ENCODE peak calls at places on chromosomes 13 and 19, in five cellular contexts. One of them, this sample, is unnamed.

GRCh38 chr19:307111-307531 is 15.9 kb upstream of the PLPP2 start:
- DNase-seq in body of pancreas: no peak
- DNase-seq in stimulated activated CD8-positive, alpha-beta memory T cell treated with anti-CD3 and anti-CD28 coated beads, Interleukin-4, amount 100 ng/mL, for 4 hours: no peak
- DNase-seq in CD8-positive, alpha-beta memory T cell: no peak
- DNase-seq in left ventricle myocardium inferior: no peak
- DNase-seq in this sample: no peak

GRCh38 chr19:13978721-13979191 is 26.4 kb downstream of the DCAF15 start:
- DNase-seq in body of pancreas: no peak
- DNase-seq in stimulated activated CD8-positive, alpha-beta memory T cell treated with anti-CD3 and anti-CD28 coated beads, Interleukin-4, amount 100 ng/mL, for 4 hours: no peak
- DNase-seq in CD8-positive, alpha-beta memory T cell: no peak
- DNase-seq in left ventricle myocardium inferior: no peak
- DNase-seq in this sample: no peak

GRCh38 chr19:48779636-48780035 is 24.3 kb downstream of the FGF21 start:
- DNase-seq in body of pancreas: no peak
- DNase-seq in stimulated activated CD8-positive, alpha-beta memory T cell treated with anti-CD3 and anti-CD28 coated beads, Interleukin-4, amount 100 ng/mL, for 4 hours: no peak
- DNase-seq in CD8-positive, alpha-beta memory T cell: no peak
- DNase-seq in left ventricle myocardium inferior: no peak
- DNase-seq in this sample: no peak

GRCh38 chr13:106038752-106039151 is 496.7 kb downstream of the EFNB2 start:
- DNase-seq in body of pancreas: no peak
- DNase-seq in stimulated activated CD8-positive, alpha-beta memory T cell treated with anti-CD3 and anti-CD28 coated beads, Interleukin-4, amount 100 ng/mL, for 4 hours: no peak
- DNase-seq in CD8-positive, alpha-beta memory T cell: no peak
- DNase-seq in left ventricle myocardium inferior: no peak
- DNase-seq in this sample: no peak

GRCh38 chr13:52838433-52839107 is 9.9 kb downstream of the PCDH8 start:
- DNase-seq in body of pancreas: no peak
- DNase-seq in stimulated activated CD8-positive, alpha-beta memory T cell treated with anti-CD3 and anti-CD28 coated beads, Interleukin-4, amount 100 ng/mL, for 4 hours: no peak
- DNase-seq in CD8-positive, alpha-beta memory T cell: no peak
- DNase-seq in left ventricle myocardium inferior: no peak
- DNase-seq in this sample: no peak

GRCh38 chr19:48203227-48203793 is 32.8 kb downstream of the ZSWIM9 start:
- DNase-seq in body of pancreas: no peak
- DNase-seq in stimulated activated CD8-positive, alpha-beta memory T cell treated with anti-CD3 and anti-CD28 coated beads, Interleukin-4, amount 100 ng/mL, for 4 hours: no peak
- DNase-seq in CD8-positive, alpha-beta memory T cell: no peak
- DNase-seq in left ventricle myocardium inferior: no peak
- DNase-seq in this sample: no peak

GRCh38 chr19:5131031-5131865 is 162.3 kb downstream of the KDM4B start:
- DNase-seq in body of pancreas: no peak
- DNase-seq in stimulated activated CD8-positive, alpha-beta memory T cell treated with anti-CD3 and anti-CD28 coated beads, Interleukin-4, amount 100 ng/mL, for 4 hours: no peak
- DNase-seq in CD8-positive, alpha-beta memory T cell: no peak
- DNase-seq in left ventricle myocardium inferior: no peak
- DNase-seq in this sample: no peak

GRCh38 chr13:113121183-113121927 is 1.2 kb upstream of the F10 start:
- DNase-seq in body of pancreas: peak
- DNase-seq in stimulated activated CD8-positive, alpha-beta memory T cell treated with anti-CD3 and anti-CD28 coated beads, Interleukin-4, amount 100 ng/mL, for 4 hours: no peak
- DNase-seq in CD8-positive, alpha-beta memory T cell: no peak
- DNase-seq in left ventricle myocardium inferior: no peak
- DNase-seq in this sample: no peak

GRCh38 chr13:95356916-95357315 is 55.7 kb upstream of the ABCC4 start:
- DNase-seq in body of pancreas: no peak
- DNase-seq in stimulated activated CD8-positive, alpha-beta memory T cell treated with anti-CD3 and anti-CD28 coated beads, Interleukin-4, amount 100 ng/mL, for 4 hours: no peak
- DNase-seq in CD8-positive, alpha-beta memory T cell: no peak
- DNase-seq in left ventricle myocardium inferior: no peak
- DNase-seq in this sample: no peak

GRCh38 chr13:113493315-113493951 is 2.9 kb upstream of the DCUN1D2 start:
- DNase-seq in body of pancreas: peak
- DNase-seq in stimulated activated CD8-positive, alpha-beta memory T cell treated with anti-CD3 and anti-CD28 coated beads, Interleukin-4, amount 100 ng/mL, for 4 hours: no peak
- DNase-seq in CD8-positive, alpha-beta memory T cell: no peak
- DNase-seq in left ventricle myocardium inferior: no peak
- DNase-seq in this sample: no peak

This sample was measured in stomach.